ENCODE peak calls at places on chromosomes 16 and 17, in ten cellular contexts. R, D, P, X, Q, Y, V, M, Z and C are unnamed samples.

GRCh38 chr16:72458035-72458434 is 286.1 kb upstream of the PMFBP1 start:
- DNase-seq in R (no peak), D (no peak), P (no peak), X (no peak), Q (no peak), Y (no peak), V (no peak), M (no peak), Z (no peak), C (no peak)

GRCh38 chr17:75861927-75862317 is 6.8 kb upstream of the WBP2 start:
- DNase-seq in R (no peak), D (peak), P (no peak), X (peak), Q (no peak), Y (peak), V (no peak), M (no peak), Z (no peak), C (no peak)

GRCh38 chr17:72502940-72503341 is 382.1 kb downstream of the SOX9 start:
- DNase-seq in R (peak), D (no peak), P (no peak), X (no peak), Q (no peak), Y (peak), V (no peak), M (no peak), Z (no peak), C (no peak)

GRCh38 chr16:23064642-23065041 is 84.6 kb downstream of the USP31 start:
- DNase-seq in R (peak), D (no peak), P (peak), X (no peak), Q (no peak), Y (no peak), V (no peak), M (no peak), Z (no peak), C (no peak)

GRCh38 chr16:48609453-48610023 is 442 bp downstream of the N4BP1 start:
- DNase-seq in R (peak), D (no peak), P (peak), X (peak), Q (no peak), Y (peak), V (no peak), M (peak), Z (no peak), C (no peak)

GRCh38 chr16:75198135-75198600 is 8.8 kb downstream of the CTRB2 start:
- DNase-seq in R (peak), D (no peak), P (no peak), X (peak), Q (no peak), Y (peak), V (no peak), M (no peak), Z (no peak), C (peak)

GRCh38 chr16:79099701-79100100 is 500.8 kb downstream of the MAF start:
- DNase-seq in R (no peak), D (no peak), P (no peak), X (no peak), Q (no peak), Y (no peak), V (no peak), M (no peak), Z (no peak), C (no peak)

GRCh38 chr17:6547336-6547735 is 9.0 kb downstream of the PITPNM3 start:
- DNase-seq in R (no peak), D (no peak), P (no peak), X (no peak), Q (no peak), Y (no peak), V (no peak), M (no peak), Z (no peak), C (no peak)

GRCh38 chr17:66255527-66255971 is 26.3 kb upstream of the APOH start:
- DNase-seq in R (no peak), D (no peak), P (no peak), X (no peak), Q (no peak), Y (no peak), V (no peak), M (no peak), Z (no peak), C (no peak)

GRCh38 chr16:4051591-4051990 is 64.7 kb downstream of the ADCY9 start:
- DNase-seq in R (no peak), D (no peak), P (no peak), X (no peak), Q (no peak), Y (no peak), V (no peak), M (no peak), Z (no peak), C (no peak)

GRCh38 chr17:29158515-29159275 is 21.5 kb downstream of the MYO18A start:
- DNase-seq in R (peak), D (no peak), P (no peak), X (peak), Q (no peak), Y (peak), V (no peak), M (no peak), Z (no peak), C (peak)

GRCh38 chr16:3356118-3356517 is 429 bp downstream of the OR2C1 start:
- DNase-seq in R (no peak), D (no peak), P (no peak), X (no peak), Q (no peak), Y (no peak), V (no peak), M (no peak), Z (no peak), C (no peak)

GRCh38 chr16:22075043-22075757 is 17.1 kb upstream of the VWA3A start:
- DNase-seq in R (no peak), D (no peak), P (no peak), X (no peak), Q (no peak), Y (no peak), V (no peak), M (no peak), Z (no peak), C (peak)

GRCh38 chr17:75998327-75998795 is 2.3 kb upstream of the CDK3 start:
- DNase-seq in R (no peak), D (no peak), P (no peak), X (no peak), Q (peak), Y (no peak), V (no peak), M (no peak), Z (no peak), C (no peak)

GRCh38 chr17:48878920-48879898 is 13.4 kb upstream of the ATP5MC1 start:
- DNase-seq in R (peak), D (peak), P (no peak), X (peak), Q (no peak), Y (peak), V (no peak), M (peak), Z (no peak), C (peak)

GRCh38 chr16:74726736-74727135 is 26.1 kb upstream of the MLKL start:
- DNase-seq in R (no peak), D (no peak), P (no peak), X (peak), Q (no peak), Y (no peak), V (no peak), M (no peak), Z (no peak), C (no peak)

GRCh38 chr16:66399930-66400329 is 27.2 kb upstream of the BEAN1 start:
- DNase-seq in R (peak), D (no peak), P (no peak), X (peak), Q (no peak), Y (no peak), V (no peak), M (no peak), Z (no peak), C (no peak)

GRCh38 chr16:11409398-11409797 is 64.1 kb downstream of the RMI2 start:
- DNase-seq in R (peak), D (no peak), P (no peak), X (no peak), Q (no peak), Y (peak), V (no peak), M (no peak), Z (no peak), C (no peak)

GRCh38 chr17:80510132-80510531 is 33.7 kb upstream of the NPTX1 start:
- DNase-seq in R (no peak), D (no peak), P (no peak), X (no peak), Q (no peak), Y (no peak), V (no peak), M (no peak), Z (no peak), C (no peak)

GRCh38 chr16:82655315-82655714 is 28.5 kb downstream of the CDH13 start:
- DNase-seq in R (peak), D (no peak), P (peak), X (no peak), Q (no peak), Y (peak), V (no peak), M (peak), Z (no peak), C (peak)

GRCh38 chr16:52997922-52998321 is 54.8 kb downstream of the CHD9NB start:
- DNase-seq in R (no peak), D (no peak), P (no peak), X (no peak), Q (no peak), Y (no peak), V (no peak), M (no peak), Z (no peak), C (no peak)

GRCh38 chr16:67537270-67537635 is 8.6 kb downstream of the RIPOR1 start:
- DNase-seq in R (peak), D (peak), P (no peak), X (peak), Q (peak), Y (peak), V (no peak), M (peak), Z (no peak), C (no peak)

GRCh38 chr17:46013127-46013501 is 14.1 kb downstream of the STH start:
- DNase-seq in R (no peak), D (no peak), P (no peak), X (no peak), Q (no peak), Y (no peak), V (no peak), M (no peak), Z (no peak), C (no peak)

GRCh38 chr16:84240455-84240854 is 643 bp upstream of the KCNG4 start:
- DNase-seq in R (no peak), D (no peak), P (no peak), X (no peak), Q (no peak), Y (no peak), V (no peak), M (no peak), Z (no peak), C (no peak)

GRCh38 chr16:67084345-67085028 is 25.3 kb upstream of the PHAF1 start:
- DNase-seq in R (peak), D (no peak), P (peak), X (no peak), Q (no peak), Y (peak), V (no peak), M (no peak), Z (no peak), C (no peak)

GRCh38 chr17:2192367-2193028 is 111.1 kb downstream of the SMG6 start:
- DNase-seq in R (peak), D (no peak), P (no peak), X (no peak), Q (no peak), Y (peak), V (no peak), M (peak), Z (peak), C (peak)

GRCh38 chr17:58335061-58335731 is 6.6 kb upstream of the TSPOAP1 start:
- DNase-seq in R (no peak), D (no peak), P (peak), X (no peak), Q (peak), Y (no peak), V (no peak), M (peak), Z (no peak), C (no peak)

DNA sequence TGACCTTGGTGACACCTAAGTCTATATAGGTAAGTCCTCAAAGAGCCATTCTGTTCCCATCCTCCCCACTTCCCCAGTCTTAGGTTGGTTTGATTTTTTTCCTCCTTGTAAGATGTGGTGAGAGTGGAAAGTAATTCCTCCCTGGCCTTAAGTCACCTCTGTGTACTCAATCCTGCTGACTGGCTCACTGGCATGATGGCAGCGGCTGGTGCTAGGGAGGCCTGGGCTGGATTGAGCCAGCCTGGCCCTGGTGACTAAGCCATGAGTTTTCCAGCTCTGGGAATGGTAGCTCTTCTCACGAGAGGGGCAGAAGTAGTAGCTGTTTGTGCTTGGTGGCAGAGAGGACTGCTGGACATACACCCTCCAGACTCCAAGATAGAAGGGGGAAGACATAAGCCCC is 2.5 kb downstream of the ARL4D start:
- DNase-seq in R (peak), D (no peak), P (no peak), X (no peak), Q (no peak), Y (peak), V (no peak), M (no peak), Z (peak), C (peak)
- H3K4me3 ChIP-seq in R (peak), D (no peak), P (no peak), X (peak), Q (no peak), Y (peak), V (peak), M (no peak), Z (peak), C (peak)

GRCh38 chr17:4892063-4892410 is 7.3 kb upstream of the C17orf107 start:
- DNase-seq in R (no peak), D (no peak), P (no peak), X (no peak), Q (no peak), Y (no peak), V (no peak), M (no peak), Z (no peak), C (no peak)
- H3K4me3 ChIP-seq in R (no peak), D (no peak), P (no peak), X (no peak), Q (no peak), Y (no peak), V (no peak), M (no peak), Z (no peak), C (no peak)

DNA sequence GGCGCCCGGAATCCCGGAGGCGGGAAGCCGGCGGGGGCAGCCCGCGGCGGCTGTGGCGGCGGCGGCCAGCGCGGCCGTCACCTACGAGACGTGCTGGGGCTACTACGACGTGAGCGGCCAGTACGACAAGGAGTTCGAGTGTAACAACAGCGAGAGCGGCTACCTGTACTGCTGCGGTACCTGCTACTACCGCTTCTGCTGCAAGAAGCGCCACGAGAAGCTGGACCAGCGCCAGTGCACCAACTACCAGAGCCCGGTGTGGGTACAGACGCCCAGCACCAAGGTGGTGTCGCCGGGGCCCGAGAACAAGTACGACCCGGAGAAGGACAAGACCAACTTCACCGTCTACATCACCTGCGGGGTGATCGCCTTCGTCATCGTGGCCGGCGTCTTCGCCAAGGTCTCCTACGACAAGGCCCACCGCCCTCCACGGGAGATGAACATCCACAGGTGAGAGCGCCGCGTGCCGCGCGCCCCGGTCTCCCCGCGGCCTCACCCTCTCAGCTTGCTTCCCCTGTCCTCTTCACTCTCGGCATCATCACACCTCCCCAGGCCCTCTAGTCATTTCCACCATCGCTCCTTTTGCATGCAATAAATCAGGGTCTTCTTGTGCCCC is 706 bp downstream of the SHISA6 start:
- DNase-seq in R (no peak), D (peak), P (no peak), X (peak), Q (peak), Y (no peak), V (no peak), M (no peak), Z (no peak), C (no peak)
- H3K4me3 ChIP-seq in R (no peak), D (no peak), P (no peak), X (peak), Q (no peak), Y (no peak), V (peak), M (no peak), Z (no peak), C (no peak)

GRCh38 chr16:56936491-56936890 is 4.5 kb downstream of the HERPUD1 start:
- DNase-seq in R (no peak), D (no peak), P (no peak), X (no peak), Q (no peak), Y (peak), V (no peak), M (no peak), Z (no peak), C (no peak)

GRCh38 chr16:56933828-56934598 is 2.1 kb downstream of the HERPUD1 start:
- DNase-seq in R (no peak), D (no peak), P (no peak), X (no peak), Q (no peak), Y (no peak), V (no peak), M (no peak), Z (no peak), C (no peak)

GRCh38 chr16:56933266-56933619 is 1.3 kb downstream of the HERPUD1 start:
- DNase-seq in R (no peak), D (no peak), P (no peak), X (no peak), Q (no peak), Y (no peak), V (no peak), M (no peak), Z (no peak), C (no peak)

GRCh38 chr16:56936950-56937349 is 5.0 kb downstream of the HERPUD1 start:
- DNase-seq in R (no peak), D (no peak), P (no peak), X (no peak), Q (no peak), Y (no peak), V (no peak), M (no peak), Z (no peak), C (no peak)

GRCh38 chr16:56935201-56935600 is 3.3 kb downstream of the HERPUD1 start:
- DNase-seq in R (no peak), D (no peak), P (no peak), X (no peak), Q (no peak), Y (no peak), V (no peak), M (no peak), Z (no peak), C (no peak)
- H3K4me3 ChIP-seq in R (peak), D (no peak), P (peak), X (no peak), Q (no peak), Y (peak), V (peak), M (no peak), Z (peak), C (peak)

GRCh38 chr16:27995378-27995777 is 68.1 kb downstream of the GSG1L start:
- DNase-seq in R (no peak), D (no peak), P (no peak), X (no peak), Q (no peak), Y (no peak), V (no peak), M (no peak), Z (no peak), C (no peak)

GRCh38 chr16:27985981-27986380 is 77.5 kb downstream of the GSG1L start:
- DNase-seq in R (no peak), D (no peak), P (no peak), X (no peak), Q (no peak), Y (no peak), V (no peak), M (no peak), Z (no peak), C (no peak)

GRCh38 chr16:27994686-27995085 is 68.8 kb downstream of the GSG1L start:
- DNase-seq in R (no peak), D (no peak), P (no peak), X (no peak), Q (no peak), Y (no peak), V (no peak), M (no peak), Z (no peak), C (no peak)

GRCh38 chr16:27993587-27993986 is 69.9 kb downstream of the GSG1L start:
- DNase-seq in R (no peak), D (no peak), P (no peak), X (no peak), Q (no peak), Y (no peak), V (no peak), M (no peak), Z (no peak), C (no peak)

DNA sequence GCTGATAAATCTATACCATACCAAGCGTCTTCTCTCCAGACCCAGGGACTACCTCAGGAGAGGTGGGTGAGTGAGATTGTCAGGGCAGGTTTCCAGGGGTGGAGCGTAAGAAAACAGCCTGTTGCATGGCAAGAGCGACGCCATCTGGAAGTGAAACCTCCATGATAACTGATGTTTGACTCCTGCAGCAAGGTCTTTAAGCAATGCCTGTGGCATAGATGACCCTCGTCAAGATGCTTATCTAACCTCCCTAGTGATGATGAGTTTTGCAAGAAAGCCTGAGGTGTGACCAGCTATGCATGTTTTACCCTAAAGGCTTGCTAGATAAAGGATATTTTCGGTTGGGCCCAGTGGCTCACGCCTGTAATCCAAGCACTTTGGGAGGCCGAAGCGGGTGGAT is 71.6 kb downstream of the GSG1L start:
- DNase-seq in R (no peak), D (no peak), P (no peak), X (no peak), Q (no peak), Y (no peak), V (no peak), M (no peak), Z (no peak), C (no peak)
- H3K4me3 ChIP-seq in R (no peak), D (no peak), P (no peak), X (no peak), Q (no peak), Y (no peak), V (no peak), M (no peak), Z (no peak), C (no peak)

GRCh38 chr17:4073983-4074830 is 68.6 kb downstream of the ZZEF1 start:
- DNase-seq in R (no peak), D (no peak), P (peak), X (no peak), Q (peak), Y (no peak), V (no peak), M (no peak), Z (no peak), C (no peak)
- H3K4me3 ChIP-seq in R (no peak), D (no peak), P (peak), X (no peak), Q (no peak), Y (no peak), V (no peak), M (no peak), Z (no peak), C (no peak)

GRCh38 chr17:68955181-68955841 is at the start of gene ABCA8:
- DNase-seq in R (peak), D (no peak), P (no peak), X (no peak), Q (no peak), Y (peak), V (no peak), M (no peak), Z (no peak), C (peak)
- H3K4me3 ChIP-seq in R (peak), D (no peak), P (no peak), X (no peak), Q (no peak), Y (peak), V (peak), M (no peak), Z (no peak), C (peak)

DNA sequence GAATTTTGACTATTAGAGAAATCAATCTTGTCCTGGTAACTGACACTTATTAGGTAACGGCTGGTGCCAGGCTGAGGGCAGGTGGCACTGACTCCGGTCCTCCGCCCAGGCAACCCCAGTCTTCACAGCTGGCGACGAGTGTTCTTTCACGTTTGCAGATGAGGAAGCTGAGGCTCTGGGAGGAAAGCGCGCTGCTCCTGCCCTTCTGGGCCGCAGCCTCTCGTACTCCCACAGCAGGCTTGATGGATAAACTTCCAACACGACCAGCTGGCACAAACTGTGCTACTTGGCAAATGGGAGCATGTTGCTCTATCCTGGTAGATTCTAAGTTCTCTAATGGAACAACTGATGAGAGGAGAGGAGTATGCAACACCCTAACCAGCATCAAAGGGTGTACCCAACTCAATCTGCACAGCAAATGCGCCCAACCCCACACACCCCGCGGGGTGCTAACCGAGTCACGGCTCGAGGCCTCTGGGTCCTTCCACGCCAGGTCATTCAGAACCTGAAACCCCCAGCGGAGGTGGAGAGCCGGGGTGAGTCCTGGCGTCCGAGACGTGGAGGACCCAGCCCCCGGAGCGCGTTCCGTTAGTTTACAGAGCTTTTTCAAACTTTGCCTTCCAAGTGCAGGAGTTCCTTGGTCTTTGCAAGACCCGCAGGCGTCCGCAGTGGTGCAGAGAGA is 477 bp upstream of the SLC47A1 start:
- DNase-seq in R (no peak), D (no peak), P (no peak), X (peak), Q (no peak), Y (no peak), V (no peak), M (no peak), Z (no peak), C (no peak)
- H3K4me3 ChIP-seq in R (peak), D (peak), P (peak), X (peak), Q (no peak), Y (no peak), V (peak), M (no peak), Z (peak), C (no peak)